ENCODE peak calls at places on chromosomes 5 and 9, in nine cellular contexts. One of them, this sample, is unnamed.

GRCh38 chr5:177133119-177133844 is at the start of gene NSD1:
- DNase-seq in HCT116: no peak
- DNase-seq in OCI-LY7: peak
- DNase-seq in H9: peak
- DNase-seq in GM10248: peak
- DNase-seq in lower leg skin: peak
- DNase-seq in HFFc6: peak
- DNase-seq in progenitor cell of endocrine pancreas: peak
- DNase-seq in stomach: peak
- DNase-seq in this sample: peak

GRCh38 chr5:125413861-125414260 is 667.4 kb upstream of the ZNF608 start:
- DNase-seq in HCT116: no peak
- DNase-seq in lower leg skin: no peak
- DNase-seq in progenitor cell of endocrine pancreas: no peak
- DNase-seq in H9: no peak
- DNase-seq in stomach: no peak
- DNase-seq in HFFc6: no peak
- DNase-seq in OCI-LY7: no peak
- DNase-seq in GM10248: no peak
- DNase-seq in this sample: no peak

GRCh38 chr9:22307013-22307711 is 139.5 kb upstream of the DMRTA1 start:
- DNase-seq in GM10248: no peak
- DNase-seq in HFFc6: peak
- DNase-seq in HCT116: peak
- DNase-seq in OCI-LY7: peak
- DNase-seq in stomach: peak
- DNase-seq in lower leg skin: no peak
- DNase-seq in progenitor cell of endocrine pancreas: no peak
- DNase-seq in H9: no peak
- DNase-seq in this sample: no peak

GRCh38 chr9:105911104-105911911 is 217.0 kb downstream of the TMEM38B start:
- DNase-seq in GM10248: no peak
- DNase-seq in progenitor cell of endocrine pancreas: no peak
- DNase-seq in lower leg skin: no peak
- DNase-seq in HCT116: no peak
- DNase-seq in H9: peak
- DNase-seq in stomach: no peak
- DNase-seq in HFFc6: no peak
- DNase-seq in OCI-LY7: no peak
- DNase-seq in this sample: no peak

GRCh38 chr9:126581893-126582292 is 31.8 kb upstream of the LMX1B start:
- DNase-seq in H9: no peak
- DNase-seq in HFFc6: no peak
- DNase-seq in lower leg skin: no peak
- DNase-seq in progenitor cell of endocrine pancreas: no peak
- DNase-seq in OCI-LY7: no peak
- DNase-seq in stomach: no peak
- DNase-seq in HCT116: no peak
- DNase-seq in GM10248: no peak
- DNase-seq in this sample: no peak

GRCh38 chr9:70933318-70933717 is 188.1 kb downstream of the TRPM3 start:
- DNase-seq in progenitor cell of endocrine pancreas: no peak
- DNase-seq in lower leg skin: no peak
- DNase-seq in HCT116: no peak
- DNase-seq in OCI-LY7: no peak
- DNase-seq in H9: no peak
- DNase-seq in HFFc6: peak
- DNase-seq in stomach: no peak
- DNase-seq in GM10248: no peak
- DNase-seq in this sample: no peak

GRCh38 chr9:79686381-79687130 is 114.8 kb downstream of the TLE4 start:
- DNase-seq in H9: no peak
- DNase-seq in progenitor cell of endocrine pancreas: no peak
- DNase-seq in stomach: no peak
- DNase-seq in HFFc6: peak
- DNase-seq in lower leg skin: peak
- DNase-seq in GM10248: no peak
- DNase-seq in HCT116: no peak
- DNase-seq in OCI-LY7: no peak
- DNase-seq in this sample: no peak

GRCh38 chr5:158553195-158553945 is 546.3 kb downstream of the EBF1 start:
- DNase-seq in stomach: no peak
- DNase-seq in HFFc6: no peak
- DNase-seq in HCT116: no peak
- DNase-seq in GM10248: no peak
- DNase-seq in OCI-LY7: no peak
- DNase-seq in progenitor cell of endocrine pancreas: no peak
- DNase-seq in lower leg skin: peak
- DNase-seq in H9: no peak
- DNase-seq in this sample: no peak

GRCh38 chr5:14250094-14250777 is 107.1 kb downstream of the TRIO start:
- DNase-seq in stomach: no peak
- DNase-seq in HCT116: no peak
- DNase-seq in progenitor cell of endocrine pancreas: no peak
- DNase-seq in OCI-LY7: no peak
- DNase-seq in GM10248: no peak
- DNase-seq in HFFc6: peak
- DNase-seq in H9: no peak
- DNase-seq in lower leg skin: peak
- DNase-seq in this sample: no peak

GRCh38 chr9:127916665-127917581 is at the start of gene ST6GALNAC4:
- DNase-seq in lower leg skin: peak
- DNase-seq in progenitor cell of endocrine pancreas: peak
- DNase-seq in stomach: peak
- DNase-seq in GM10248: peak
- DNase-seq in HCT116: no peak
- DNase-seq in OCI-LY7: peak
- DNase-seq in HFFc6: peak
- DNase-seq in H9: peak
- DNase-seq in this sample: peak

GRCh38 chr9:94796687-94797086 is 70.2 kb downstream of the AOPEP start:
- DNase-seq in GM10248: no peak
- DNase-seq in HCT116: no peak
- DNase-seq in H9: no peak
- DNase-seq in progenitor cell of endocrine pancreas: no peak
- DNase-seq in stomach: no peak
- DNase-seq in OCI-LY7: no peak
- DNase-seq in lower leg skin: no peak
- DNase-seq in HFFc6: no peak
- DNase-seq in this sample: no peak
- TF ChIP-seq CTCF in GM10248: no peak
- TF ChIP-seq CTCF in HCT116: no peak
- TF ChIP-seq CTCF in H9: no peak
- TF ChIP-seq CTCF in progenitor cell of endocrine pancreas: no peak
- TF ChIP-seq CTCF in stomach: no peak
- TF ChIP-seq CTCF in OCI-LY7: no peak
- TF ChIP-seq CTCF in lower leg skin: no peak
- TF ChIP-seq CTCF in HFFc6: no peak
- TF ChIP-seq CTCF in this sample: no peak

DNA sequence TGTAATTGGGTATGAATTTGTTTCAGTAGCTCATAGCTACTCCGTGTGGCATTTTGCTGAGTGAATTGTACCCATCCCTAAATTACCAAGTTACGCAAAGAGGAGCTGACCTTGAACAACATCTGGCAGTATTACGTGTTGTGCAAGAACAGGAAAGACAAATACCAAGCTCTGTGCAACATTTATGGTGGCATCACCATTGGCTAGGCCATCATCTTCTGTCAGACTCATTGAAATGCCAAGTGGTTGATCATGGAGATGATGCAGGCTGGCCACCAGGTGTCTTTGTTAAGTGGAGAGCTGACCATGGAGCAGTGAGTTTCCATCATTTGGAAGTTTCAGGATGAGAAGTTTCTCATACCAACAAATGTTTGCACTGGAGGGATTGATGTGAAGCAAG is 15.0 kb downstream of the ZSWIM6 start:
- DNase-seq in HCT116: no peak
- DNase-seq in H9: no peak
- DNase-seq in OCI-LY7: no peak
- DNase-seq in lower leg skin: no peak
- DNase-seq in GM10248: no peak
- DNase-seq in progenitor cell of endocrine pancreas: no peak
- DNase-seq in stomach: no peak
- DNase-seq in HFFc6: no peak
- DNase-seq in this sample: no peak
- TF ChIP-seq CTCF in HCT116: no peak
- TF ChIP-seq CTCF in H9: no peak
- TF ChIP-seq CTCF in OCI-LY7: no peak
- TF ChIP-seq CTCF in lower leg skin: no peak
- TF ChIP-seq CTCF in GM10248: no peak
- TF ChIP-seq CTCF in progenitor cell of endocrine pancreas: no peak
- TF ChIP-seq CTCF in stomach: no peak
- TF ChIP-seq CTCF in HFFc6: peak
- TF ChIP-seq CTCF in this sample: no peak

DNA sequence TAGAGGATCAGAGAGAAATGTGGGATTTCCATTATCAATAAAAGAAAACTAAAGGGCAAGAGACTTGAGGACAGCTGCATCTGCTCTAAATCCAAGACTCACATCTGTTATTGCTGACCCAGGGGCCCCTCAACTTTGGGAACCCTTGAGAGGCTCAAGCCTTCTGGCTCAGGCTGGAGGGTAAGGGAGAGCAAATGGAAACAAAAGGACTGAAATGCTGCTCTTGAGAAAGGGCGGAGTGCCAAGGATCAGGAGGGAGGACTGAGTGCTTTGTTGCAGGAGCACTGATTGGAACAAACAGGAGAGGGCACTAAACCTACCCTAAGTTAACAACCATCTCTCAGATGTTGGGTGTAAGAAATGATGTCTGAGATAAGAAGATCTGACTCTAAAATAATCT is 372.2 kb downstream of the NTRK2 start:
- DNase-seq in progenitor cell of endocrine pancreas: no peak
- DNase-seq in HFFc6: no peak
- DNase-seq in stomach: no peak
- DNase-seq in GM10248: no peak
- DNase-seq in H9: no peak
- DNase-seq in OCI-LY7: no peak
- DNase-seq in lower leg skin: no peak
- DNase-seq in HCT116: no peak
- DNase-seq in this sample: no peak
- TF ChIP-seq CTCF in progenitor cell of endocrine pancreas: no peak
- TF ChIP-seq CTCF in HFFc6: no peak
- TF ChIP-seq CTCF in stomach: no peak
- TF ChIP-seq CTCF in GM10248: no peak
- TF ChIP-seq CTCF in H9: no peak
- TF ChIP-seq CTCF in OCI-LY7: no peak
- TF ChIP-seq CTCF in lower leg skin: no peak
- TF ChIP-seq CTCF in HCT116: no peak
- TF ChIP-seq CTCF in this sample: no peak

GRCh38 chr5:142783601-142784291 is 13.6 kb downstream of the ARHGAP26 start:
- DNase-seq in HFFc6: no peak
- DNase-seq in progenitor cell of endocrine pancreas: no peak
- DNase-seq in HCT116: no peak
- DNase-seq in H9: no peak
- DNase-seq in GM10248: peak
- DNase-seq in stomach: no peak
- DNase-seq in lower leg skin: peak
- DNase-seq in OCI-LY7: no peak
- DNase-seq in this sample: peak
- TF ChIP-seq CTCF in HFFc6: peak
- TF ChIP-seq CTCF in progenitor cell of endocrine pancreas: no peak
- TF ChIP-seq CTCF in HCT116: no peak
- TF ChIP-seq CTCF in H9: no peak
- TF ChIP-seq CTCF in GM10248: no peak
- TF ChIP-seq CTCF in stomach: no peak
- TF ChIP-seq CTCF in lower leg skin: no peak
- TF ChIP-seq CTCF in OCI-LY7: no peak
- TF ChIP-seq CTCF in this sample: no peak

GRCh38 chr5:143506881-143507552 is 103.5 kb upstream of the NR3C1 start:
- DNase-seq in HFFc6: peak
- DNase-seq in lower leg skin: no peak
- DNase-seq in H9: no peak
- DNase-seq in OCI-LY7: no peak
- DNase-seq in stomach: no peak
- DNase-seq in GM10248: no peak
- DNase-seq in progenitor cell of endocrine pancreas: no peak
- DNase-seq in HCT116: no peak
- DNase-seq in this sample: no peak
- TF ChIP-seq CTCF in HFFc6: peak
- TF ChIP-seq CTCF in lower leg skin: no peak
- TF ChIP-seq CTCF in H9: no peak
- TF ChIP-seq CTCF in OCI-LY7: no peak
- TF ChIP-seq CTCF in stomach: no peak
- TF ChIP-seq CTCF in GM10248: no peak
- TF ChIP-seq CTCF in progenitor cell of endocrine pancreas: no peak
- TF ChIP-seq CTCF in HCT116: no peak
- TF ChIP-seq CTCF in this sample: no peak

DNA sequence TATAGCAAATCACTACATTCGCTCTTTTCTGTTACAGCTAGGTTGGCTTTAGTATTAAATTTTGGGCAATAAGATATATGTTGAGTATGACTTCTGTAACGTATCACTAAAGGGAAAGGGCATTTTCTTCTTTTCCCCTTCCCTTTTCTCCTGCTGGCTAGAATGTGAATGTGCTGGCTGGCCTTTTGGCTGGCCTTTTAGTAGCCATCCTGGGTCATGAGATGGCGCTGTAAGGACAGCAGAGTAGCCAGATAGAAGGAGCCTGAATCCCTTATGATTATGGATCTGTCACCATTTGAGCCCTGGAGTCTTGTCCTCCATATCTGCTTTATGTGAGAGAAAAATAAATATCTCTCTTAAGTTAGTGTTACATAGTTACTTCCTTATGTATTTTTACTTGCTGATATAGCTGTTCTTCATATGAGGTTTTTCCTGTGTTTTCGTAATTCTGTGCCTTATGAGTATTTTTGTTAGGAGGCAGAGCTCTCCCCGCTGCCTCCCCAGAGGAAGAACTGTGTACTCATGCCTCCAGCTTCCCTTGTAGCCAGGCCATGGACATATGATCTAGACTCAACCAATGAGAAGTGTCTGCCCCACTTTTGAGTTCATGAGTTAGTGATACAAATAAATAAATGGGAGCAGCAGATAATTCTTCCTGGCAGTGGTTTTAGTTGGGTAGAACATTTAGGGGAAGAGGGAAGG is 65.9 kb downstream of the NDUFAF2 start:
- DNase-seq in HCT116: peak
- DNase-seq in GM10248: no peak
- DNase-seq in lower leg skin: no peak
- DNase-seq in HFFc6: peak
- DNase-seq in OCI-LY7: no peak
- DNase-seq in progenitor cell of endocrine pancreas: no peak
- DNase-seq in H9: peak
- DNase-seq in stomach: no peak
- DNase-seq in this sample: no peak
- TF ChIP-seq CTCF in HCT116: peak
- TF ChIP-seq CTCF in GM10248: no peak
- TF ChIP-seq CTCF in lower leg skin: no peak
- TF ChIP-seq CTCF in HFFc6: peak
- TF ChIP-seq CTCF in OCI-LY7: no peak
- TF ChIP-seq CTCF in progenitor cell of endocrine pancreas: peak
- TF ChIP-seq CTCF in H9: peak
- TF ChIP-seq CTCF in stomach: no peak
- TF ChIP-seq CTCF in this sample: no peak